ENCODE peak calls at places on chromosomes 12 and 14, in six cellular contexts. C is MM.1S, E is pancreas, R is cardiac fibroblast, H is IMR-90, V is foreskin fibroblast. U is an unnamed sample.

GRCh38 chr12:102958073-102958829 is 777 bp downstream of the ASCL1 start:
- DNase-seq in C (peak), H (peak), R (peak), E (no peak), V (peak), U (peak)

GRCh38 chr12:2640709-2641108 is 154.1 kb upstream of the FKBP4 start:
- DNase-seq in V (peak), R (peak), C (no peak), E (peak), H (peak), U (peak)

GRCh38 chr12:3042394-3042793 is 34.8 kb upstream of the TSPAN9 start:
- DNase-seq in V (no peak), C (no peak), R (no peak), E (no peak), H (no peak), U (no peak)

GRCh38 chr14:35247777-35248475 is 44.3 kb upstream of the PSMA6 start:
- DNase-seq in H (peak), R (peak), C (no peak), E (no peak), V (no peak), U (no peak)

GRCh38 chr14:24889843-24890242 is 160.1 kb downstream of the STXBP6 start:
- DNase-seq in R (no peak), E (no peak), C (no peak), V (no peak), H (peak), U (peak)

GRCh38 chr14:41586237-41586636 is 20.4 kb upstream of the LRFN5 start:
- DNase-seq in C (no peak), R (no peak), H (no peak), V (no peak), E (no peak), U (no peak)

GRCh38 chr14:87175175-87175574 is 817.8 kb downstream of the GALC start:
- DNase-seq in H (no peak), R (no peak), V (no peak), C (no peak), E (no peak), U (no peak)

GRCh38 chr12:121748571-121749265 is 36.2 kb downstream of the TMEM120B start:
- DNase-seq in C (no peak), V (peak), E (no peak), R (peak), H (peak), U (peak)

GRCh38 chr14:54627718-54628345 is 60.9 kb downstream of the SAMD4A start:
- DNase-seq in R (peak), V (no peak), H (peak), E (no peak), C (peak), U (peak)

GRCh38 chr14:64178814-64179213 is 115.4 kb downstream of the ESR2 start:
- DNase-seq in C (no peak), H (no peak), V (no peak), E (no peak), R (no peak), U (no peak)

GRCh38 chr12:129873458-129873857 is 30.4 kb downstream of the TMEM132D start:
- DNase-seq in V (no peak), H (no peak), C (no peak), E (no peak), R (no peak), U (no peak)

GRCh38 chr12:4725057-4725456 is 4.9 kb downstream of the GALNT8 start:
- DNase-seq in V (no peak), C (no peak), H (no peak), R (no peak), E (no peak), U (no peak)

GRCh38 chr12:77830502-77830901 is at the start of gene NAV3:
- DNase-seq in R (peak), C (no peak), H (no peak), E (no peak), V (no peak), U (peak)

GRCh38 chr14:34119107-34119858 is 168.4 kb upstream of the EGLN3 start:
- DNase-seq in C (no peak), V (no peak), H (no peak), E (no peak), R (no peak), U (no peak)

GRCh38 chr14:43165651-43166050 is 1341.4 kb downstream of the FSCB start:
- DNase-seq in E (no peak), H (no peak), C (no peak), R (peak), V (no peak), U (no peak)

GRCh38 chr12:16587110-16587453 is 18.9 kb downstream of the LMO3 start:
- DNase-seq in E (no peak), C (no peak), V (no peak), R (no peak), H (no peak), U (no peak)

GRCh38 chr14:73771848-73772705 is 57.9 kb upstream of the PNMA1 start:
- DNase-seq in C (peak), R (peak), E (peak), V (no peak), H (peak), U (no peak)

GRCh38 chr14:94113073-94113472 is 2.5 kb downstream of the IFI27 start:
- DNase-seq in C (no peak), V (no peak), R (no peak), H (no peak), E (no peak), U (no peak)

GRCh38 chr12:14952295-14952995 is 9.0 kb downstream of the ARHGDIB start:
- DNase-seq in V (peak), E (no peak), C (peak), H (peak), R (peak), U (peak)

GRCh38 chr12:54821676-54822075 is 32.6 kb upstream of the MUCL1 start:
- DNase-seq in H (no peak), V (no peak), R (no peak), C (no peak), E (no peak), U (no peak)

GRCh38 chr14:91374897-91375747 is 42.5 kb downstream of the CCDC88C start:
- DNase-seq in C (peak), E (peak), R (no peak), V (no peak), H (no peak), U (no peak)

GRCh38 chr12:1212529-1212928 is 221.5 kb downstream of the ERC1 start:
- DNase-seq in H (no peak), R (no peak), E (no peak), C (no peak), V (no peak), U (no peak)

GRCh38 chr12:132506730-132507538 is 17.0 kb downstream of the FBRSL1 start:
- DNase-seq in V (peak), H (peak), C (no peak), E (peak), R (peak), U (peak)

GRCh38 chr14:91649930-91650329 is 82.0 kb downstream of the CATSPERB start:
- DNase-seq in H (peak), R (peak), E (peak), C (peak), V (peak), U (peak)

GRCh38 chr14:77140343-77140936 is 1.2 kb downstream of the ZDHHC22 start:
- DNase-seq in H (no peak), V (no peak), E (no peak), C (no peak), R (no peak), U (no peak)

GRCh38 chr14:46819117-46819516 is 167.5 kb upstream of the RPL10L start:
- DNase-seq in R (no peak), E (no peak), H (no peak), V (no peak), C (no peak), U (no peak)

GRCh38 chr12:98066251-98066650 is 449.1 kb upstream of the TMPO start:
- DNase-seq in H (no peak), V (no peak), E (no peak), C (no peak), R (no peak), U (no peak)

GRCh38 chr12:13220848-13221247 is 24.3 kb downstream of the EMP1 start:
- DNase-seq in C (no peak), E (no peak), H (no peak), R (no peak), V (no peak), U (peak)

GRCh38 chr12:121711925-121712461 is 559 bp upstream of the TMEM120B start:
- DNase-seq in V (no peak), E (peak), C (no peak), R (peak), H (no peak), U (peak)

DNA sequence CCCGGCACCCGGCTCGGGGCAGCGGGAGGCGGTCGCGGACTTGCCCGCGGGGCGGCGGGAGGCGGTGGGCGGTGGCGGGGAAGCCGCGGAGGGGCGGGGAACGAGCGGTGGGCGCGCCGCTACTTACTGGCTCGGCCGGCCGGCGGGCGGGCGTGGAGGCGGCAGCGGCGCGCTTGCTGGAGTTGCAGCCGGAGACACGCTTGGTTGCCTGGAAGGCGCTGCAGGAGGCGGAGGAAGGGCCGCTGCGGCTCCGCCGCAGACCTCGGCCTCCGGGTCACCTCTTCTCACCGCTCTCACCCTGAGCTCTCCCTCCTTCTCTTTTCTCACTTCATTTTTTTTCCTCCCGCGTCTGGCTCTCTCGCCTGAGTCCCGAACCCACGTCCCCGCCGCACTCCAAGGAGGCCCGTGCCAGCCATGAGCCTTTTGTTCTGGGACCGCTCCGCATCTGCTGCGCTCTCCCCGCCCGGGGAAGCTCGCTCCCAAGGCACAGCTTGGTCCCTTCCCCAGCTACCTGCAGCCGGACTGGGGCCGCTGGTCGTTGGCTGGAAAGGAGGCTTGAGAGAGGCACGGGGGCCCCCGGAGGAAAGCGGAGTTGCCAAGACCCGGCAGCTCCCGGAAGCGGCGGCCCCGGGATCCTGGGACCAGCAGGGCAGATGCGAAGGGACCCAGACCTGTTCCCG is 591 bp upstream of the KCNK10 start:
- DNase-seq in V (no peak), H (peak), R (peak), E (no peak), C (no peak), U (peak)
- H3K4me3 ChIP-seq in V (peak), H (peak), R (peak), E (peak), C (no peak), U (peak)

GRCh38 chr12:109739747-109740693 is 26.4 kb downstream of the FAM222A start:
- DNase-seq in V (no peak), R (no peak), C (no peak), H (no peak), E (peak), U (no peak)
- TF ChIP-seq CTCF in V (no peak), R (peak), C (no peak), H (peak), E (no peak), U (peak)

DNA sequence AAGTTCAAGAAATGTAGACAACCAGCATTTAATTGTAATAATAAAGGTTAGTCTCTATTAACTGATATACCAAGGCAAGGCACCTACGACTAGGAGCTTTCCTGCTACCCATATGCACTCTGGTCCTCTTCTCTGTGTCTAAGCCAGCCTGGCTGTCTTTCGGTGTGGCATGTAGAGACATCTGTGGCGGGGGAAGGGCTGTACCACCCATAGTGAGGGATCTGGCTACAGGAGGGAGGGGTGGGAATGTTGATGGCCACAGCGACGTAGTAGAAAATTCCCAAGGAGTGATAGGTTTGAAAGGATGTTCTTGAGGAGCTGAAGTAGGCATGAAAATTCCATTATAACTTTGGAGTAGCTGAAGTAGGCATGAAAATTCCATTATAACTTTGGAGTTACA is 344.2 kb downstream of the ATP23 start:
- DNase-seq in C (no peak), E (no peak), R (no peak), V (no peak), H (no peak), U (no peak)
- H3K4me3 ChIP-seq in C (no peak), E (no peak), R (no peak), V (no peak), H (no peak), U (no peak)

GRCh38 chr12:112677050-112677765 is 114.3 kb upstream of the RPH3A start:
- DNase-seq in H (no peak), V (no peak), C (no peak), R (no peak), E (no peak), U (no peak)
- TF ChIP-seq CTCF in H (no peak), V (no peak), C (no peak), R (no peak), E (no peak), U (no peak)

GRCh38 chr14:74933925-74934435 is 10.9 kb upstream of the RPS6KL1 start:
- DNase-seq in V (no peak), H (no peak), E (no peak), C (no peak), R (no peak), U (peak)
- H3K4me3 ChIP-seq in V (no peak), H (no peak), E (no peak), C (no peak), R (no peak), U (no peak)

GRCh38 chr14:62329427-62329826 is 567.2 kb downstream of the SNAPC1 start:
- DNase-seq in C (no peak), E (no peak), R (no peak), H (peak), V (peak), U (peak)
- TF ChIP-seq CTCF in C (no peak), E (no peak), R (no peak), H (no peak), V (no peak), U (no peak)

GRCh38 chr12:50147281-50147680 is 19.9 kb downstream of the CERS5 start:
- DNase-seq in V (no peak), E (no peak), C (no peak), R (no peak), H (no peak), U (no peak)
- H3K4me3 ChIP-seq in V (no peak), E (no peak), C (no peak), R (no peak), H (no peak), U (no peak)

GRCh38 chr12:51822261-51822616 is 26.3 kb downstream of the FIGNL2 start:
- DNase-seq in V (no peak), R (no peak), C (no peak), H (no peak), E (no peak), U (no peak)

GRCh38 chr12:51821423-51822260 is 26.9 kb downstream of the FIGNL2 start:
- DNase-seq in E (no peak), H (no peak), C (no peak), R (no peak), V (no peak), U (no peak)

GRCh38 chr12:51822956-51823355 is 25.6 kb downstream of the FIGNL2 start:
- DNase-seq in E (peak), C (no peak), R (no peak), V (no peak), H (no peak), U (no peak)

GRCh38 chr12:51825216-51825615 is 23.3 kb downstream of the FIGNL2 start:
- DNase-seq in C (no peak), H (no peak), E (no peak), R (no peak), V (no peak), U (no peak)

DNA sequence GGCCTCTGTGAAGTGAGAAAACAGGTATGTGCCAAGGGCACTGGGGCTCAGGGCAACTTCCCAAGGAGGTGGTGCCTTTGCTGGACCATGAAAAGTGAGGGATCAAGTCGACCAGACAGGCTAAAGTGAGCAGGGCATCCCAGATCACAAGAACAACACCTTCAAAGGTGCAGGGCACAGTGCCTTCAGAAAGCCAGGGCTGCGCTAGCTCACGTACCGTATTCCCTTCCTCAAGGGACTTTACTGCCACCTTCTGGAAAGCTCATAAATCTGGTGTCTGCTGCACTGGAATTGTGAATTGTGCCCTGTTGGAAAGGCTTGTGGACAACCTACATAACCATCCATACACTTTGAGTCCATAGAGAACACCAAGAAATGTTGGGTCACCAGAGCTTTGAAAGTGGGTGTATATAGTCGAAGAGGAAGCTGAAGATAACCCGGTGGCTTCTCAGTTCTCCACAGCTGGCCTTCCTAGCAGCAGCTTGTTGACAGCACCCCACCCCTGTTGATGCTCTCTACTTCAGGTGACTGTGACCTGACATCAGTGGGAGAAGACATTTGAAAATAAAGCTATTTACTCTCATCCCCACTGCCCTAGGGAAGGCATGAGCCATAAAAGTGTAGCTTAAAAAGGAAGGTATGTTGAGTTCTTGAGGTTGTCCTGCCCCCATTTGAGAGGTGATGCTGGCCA is 24.5 kb downstream of the FIGNL2 start:
- DNase-seq in V (peak), C (peak), E (peak), H (peak), R (peak), U (peak)
- TF ChIP-seq CTCF in V (peak), C (peak), E (peak), H (peak), R (peak), U (peak)

DNA sequence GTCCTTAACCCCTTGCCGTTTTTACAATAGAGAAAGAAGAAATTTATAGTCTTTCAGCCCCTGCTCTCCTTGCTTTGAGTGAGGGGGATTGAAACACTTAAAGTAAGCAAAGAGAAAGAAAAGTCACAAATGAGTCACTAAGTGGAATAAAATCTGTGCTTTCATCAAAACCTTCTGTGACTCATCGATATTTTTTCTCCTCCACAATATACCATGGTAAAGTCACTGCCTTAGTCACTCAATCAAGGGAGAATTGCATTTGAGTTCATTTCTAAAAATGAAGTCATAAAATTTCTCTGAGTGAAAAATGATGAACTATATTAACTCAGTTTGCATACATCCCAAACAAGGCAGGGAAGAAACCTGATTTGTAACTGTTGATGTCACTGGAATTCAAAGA is 470.3 kb downstream of the FOXG1 start:
- DNase-seq in C (no peak), R (peak), E (no peak), V (peak), H (peak), U (peak)
- H3K4me3 ChIP-seq in C (no peak), R (peak), E (no peak), V (no peak), H (no peak), U (no peak)

DNA sequence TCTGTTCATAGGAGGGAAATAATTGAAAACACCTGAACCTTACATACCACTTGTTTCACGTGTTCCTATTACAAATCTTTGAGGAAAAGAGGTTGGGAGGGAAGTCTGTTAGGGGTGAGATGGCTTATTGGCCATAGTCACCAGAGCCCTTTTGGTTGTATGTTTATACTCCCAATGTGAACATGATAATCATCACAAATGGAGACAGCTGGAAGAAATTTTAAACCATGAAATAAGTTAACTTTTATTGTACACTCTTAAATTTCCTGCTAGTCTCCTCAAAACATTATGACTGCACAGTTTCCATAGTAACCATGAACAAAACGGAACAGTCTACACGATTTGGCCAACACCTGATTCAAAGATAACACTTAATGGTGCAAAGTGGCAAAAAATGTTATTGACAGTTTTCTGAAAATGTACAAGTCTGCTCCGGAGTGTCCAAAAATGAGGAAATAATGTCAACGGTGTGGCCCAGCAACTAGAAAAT is 56.9 kb downstream of the LMNTD1 start:
- DNase-seq in E (no peak), H (peak), V (peak), C (no peak), R (peak), U (peak)
- TF ChIP-seq CTCF in E (no peak), H (no peak), V (no peak), C (no peak), R (no peak), U (no peak)

U was measured in AG10803.